ENCODE peak calls at places on chromosomes 12 and 14, in four cellular contexts. W, D, X and F are unnamed samples.

GRCh38 chr12:52156757-52157565 is 34.9 kb downstream of the KRT80 start:
- DNase-seq in W (peak; percentile 67), D (peak; percentile 87), X (peak; percentile 89), F (peak; percentile 83)

GRCh38 chr12:70576341-70577282 is 60.6 kb downstream of the PTPRB start:
- DNase-seq in W (peak; percentile 92), D (no peak), X (no peak), F (peak; percentile 42)

GRCh38 chr12:132018193-132018916 is 68.6 kb downstream of the EP400 start:
- DNase-seq in W (no peak), D (no peak), X (no peak), F (no peak)

GRCh38 chr12:15982471-15982870 is 71.3 kb downstream of the DERA start:
- DNase-seq in W (peak; percentile 82), D (no peak), X (no peak), F (no peak)

GRCh38 chr14:89912667-89913211 is 41.8 kb downstream of the EFCAB11 start:
- DNase-seq in W (peak; percentile 98), D (no peak), X (no peak), F (no peak)

GRCh38 chr12:3951380-3952135 is 78.4 kb upstream of the PARP11 start:
- DNase-seq in W (no peak), D (no peak), X (no peak), F (no peak)

GRCh38 chr12:111406474-111407370 is 999 bp downstream of the SH2B3 start:
- DNase-seq in W (no peak), D (no peak), X (peak; percentile 91), F (peak; percentile 65)

GRCh38 chr12:44788731-44789130 is 87.4 kb downstream of the NELL2 start:
- DNase-seq in W (no peak), D (no peak), X (no peak), F (no peak)

GRCh38 chr12:49201595-49202295 is 12.9 kb upstream of the TUBA1A start:
- DNase-seq in W (peak; percentile 91), D (no peak), X (no peak), F (no peak)

GRCh38 chr12:93813972-93814821 is 137.0 kb downstream of the CRADD start:
- DNase-seq in W (peak; percentile 97), D (no peak), X (no peak), F (no peak)

GRCh38 chr12:29711381-29711780 is 72.4 kb downstream of the TMTC1 start:
- DNase-seq in W (no peak), D (no peak), X (no peak), F (no peak)

GRCh38 chr14:38837333-38838048 is 265.5 kb downstream of the SEC23A start:
- DNase-seq in W (no peak), D (no peak), X (no peak), F (no peak)

GRCh38 chr12:26874501-26875296 is 41.7 kb upstream of the ITPR2 start:
- DNase-seq in W (no peak), D (no peak), X (no peak), F (peak; percentile 56)

GRCh38 chr14:64069634-64070359 is 217.0 kb downstream of the SYNE2 start:
- DNase-seq in W (no peak), D (no peak), X (no peak), F (no peak)

GRCh38 chr14:100529561-100530031 is 57.6 kb downstream of the BEGAIN start:
- DNase-seq in W (no peak), D (no peak), X (peak; percentile 60), F (no peak)

GRCh38 chr14:62143235-62143634 is 381.0 kb downstream of the SNAPC1 start:
- DNase-seq in W (peak; percentile 8), D (no peak), X (no peak), F (no peak)

GRCh38 chr12:91307957-91308705 is 125.5 kb upstream of the DCN start:
- DNase-seq in W (no peak), D (no peak), X (no peak), F (no peak)

GRCh38 chr14:75979641-75980422 is 2.0 kb downstream of the TGFB3 start:
- DNase-seq in W (no peak), D (no peak), X (no peak), F (no peak)

GRCh38 chr12:57262126-57262822 is 11.3 kb upstream of the STAC3 start:
- DNase-seq in W (no peak), D (no peak), X (no peak), F (no peak)

GRCh38 chr14:60161176-60162107 is 3.8 kb downstream of the DHRS7 start:
- DNase-seq in W (peak; percentile 46), D (no peak), X (no peak), F (no peak)

DNA sequence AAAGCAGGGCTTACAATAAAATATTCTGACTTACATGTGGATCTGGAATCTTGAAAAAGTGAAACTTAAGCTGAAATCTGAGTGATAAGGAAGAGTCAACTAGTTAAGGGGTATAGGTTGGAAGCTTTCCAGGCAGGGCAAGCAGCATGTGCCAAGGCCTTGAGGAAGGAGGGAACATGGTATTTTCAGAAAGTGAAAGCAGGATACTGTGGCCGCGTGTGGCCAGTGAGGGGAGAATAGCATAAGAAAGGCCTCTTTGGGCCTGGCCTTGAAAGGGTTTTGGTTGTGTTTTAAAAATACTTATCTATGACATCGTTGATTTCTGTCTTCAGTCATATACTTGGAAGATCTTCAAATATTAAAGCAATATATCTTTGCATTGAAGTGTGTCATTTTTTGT is 213.4 kb downstream of the AKAP6 start:
- DNase-seq in W (peak; percentile 6), D (no peak), X (no peak), F (no peak)
- TF ChIP-seq CTCF in W (no peak), D (no peak), X (no peak), F (no peak)

GRCh38 chr12:21985155-21985554 is 43.9 kb upstream of the ABCC9 start:
- DNase-seq in W (no peak), D (no peak), X (no peak), F (no peak)

GRCh38 chr12:21988619-21989018 is 47.4 kb upstream of the ABCC9 start:
- DNase-seq in W (no peak), D (no peak), X (no peak), F (no peak)

GRCh38 chr12:21989819-21990412 is 48.7 kb upstream of the ABCC9 start:
- DNase-seq in W (peak; percentile 75), D (no peak), X (no peak), F (no peak)

GRCh38 chr12:21984375-21984774 is 43.1 kb upstream of the ABCC9 start:
- DNase-seq in W (no peak), D (no peak), X (no peak), F (no peak)

GRCh38 chr12:21987786-21988185 is 46.6 kb upstream of the ABCC9 start:
- DNase-seq in W (peak; percentile 4), D (no peak), X (no peak), F (no peak)
- TF ChIP-seq CTCF in W (no peak), D (no peak), X (no peak), F (no peak)

DNA sequence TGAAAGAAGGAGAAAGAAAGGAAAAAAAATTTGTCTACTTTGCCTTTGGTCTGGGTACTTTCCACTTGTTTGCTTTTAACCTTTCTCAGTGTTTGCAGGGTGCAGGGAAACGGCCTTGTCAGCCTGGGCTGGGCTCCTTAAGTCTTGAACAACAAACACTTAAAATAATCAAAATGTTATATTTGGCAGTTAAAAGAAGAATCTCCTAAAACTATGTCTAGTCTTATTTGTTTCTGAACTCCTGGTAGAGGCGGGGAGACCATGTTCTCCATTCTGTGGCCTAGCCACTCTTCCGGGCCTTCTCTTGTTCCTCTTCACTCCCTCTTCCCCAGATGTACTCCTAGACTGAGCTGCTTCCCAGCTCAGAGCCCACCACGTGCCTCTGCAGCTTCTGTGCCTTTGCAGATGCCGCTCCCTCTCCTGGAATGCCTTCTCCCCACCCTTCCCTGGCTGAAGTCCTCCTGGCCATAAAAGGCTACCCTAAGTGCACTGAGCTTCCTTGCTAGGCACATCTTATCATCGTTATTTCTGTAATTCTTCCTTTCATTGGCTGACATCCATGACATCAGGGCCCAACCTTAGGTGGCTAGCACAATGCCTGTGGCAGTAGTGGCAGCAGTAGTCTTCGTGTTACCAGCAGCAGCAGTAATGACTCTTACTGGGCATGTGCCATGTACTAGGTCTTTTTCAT is 432.9 kb downstream of the ZFP36L1 start:
- DNase-seq in W (peak; percentile 25), D (no peak), X (no peak), F (no peak)
- TF ChIP-seq CTCF in W (no peak), D (no peak), X (no peak), F (no peak)

DNA sequence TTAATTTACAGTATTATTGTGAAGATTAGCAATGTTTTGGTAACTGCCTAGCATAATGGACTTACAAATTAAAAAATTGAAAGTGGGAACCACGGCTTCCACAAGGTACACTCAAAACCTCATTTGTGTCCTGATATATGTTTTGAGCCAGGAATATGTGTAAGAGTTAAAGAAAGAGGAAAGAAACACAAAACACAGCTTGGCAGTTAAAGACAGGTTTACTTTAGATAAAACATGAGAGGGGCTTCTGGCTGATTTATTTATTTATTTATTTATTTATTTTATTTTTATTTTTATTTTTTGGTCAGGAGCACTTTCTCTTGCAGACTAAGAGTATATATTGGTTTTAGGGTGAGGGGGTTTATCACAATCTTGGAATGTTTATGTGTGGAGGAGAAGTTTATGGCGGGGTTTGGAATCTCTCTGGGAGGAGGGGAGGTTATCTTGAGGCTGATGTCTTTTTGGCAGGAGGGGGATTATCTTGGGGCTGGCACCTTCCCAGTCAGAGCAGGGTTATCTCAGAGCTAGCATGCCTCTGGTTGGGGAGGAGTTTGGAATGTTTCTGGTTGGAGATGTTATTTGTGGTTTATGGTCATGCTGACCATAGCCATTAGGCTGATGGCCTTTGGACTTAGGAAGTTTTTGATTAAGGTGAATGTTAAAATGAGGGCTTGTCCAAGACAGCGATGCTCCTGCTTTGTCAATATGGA is 436.7 kb downstream of the DAD1 start:
- DNase-seq in W (no peak), D (no peak), X (no peak), F (no peak)
- TF ChIP-seq CTCF in W (no peak), D (no peak), X (no peak), F (no peak)

GRCh38 chr12:78101181-78101876 is 270.6 kb downstream of the NAV3 start:
- DNase-seq in W (no peak), D (no peak), X (no peak), F (no peak)

GRCh38 chr12:78099806-78100205 is 269.1 kb downstream of the NAV3 start:
- DNase-seq in W (no peak), D (no peak), X (no peak), F (no peak)

GRCh38 chr12:78095623-78096022 is 264.9 kb downstream of the NAV3 start:
- DNase-seq in W (no peak), D (no peak), X (no peak), F (no peak)

GRCh38 chr12:78101946-78102635 is 271.4 kb downstream of the NAV3 start:
- DNase-seq in W (no peak), D (no peak), X (no peak), F (no peak)

DNA sequence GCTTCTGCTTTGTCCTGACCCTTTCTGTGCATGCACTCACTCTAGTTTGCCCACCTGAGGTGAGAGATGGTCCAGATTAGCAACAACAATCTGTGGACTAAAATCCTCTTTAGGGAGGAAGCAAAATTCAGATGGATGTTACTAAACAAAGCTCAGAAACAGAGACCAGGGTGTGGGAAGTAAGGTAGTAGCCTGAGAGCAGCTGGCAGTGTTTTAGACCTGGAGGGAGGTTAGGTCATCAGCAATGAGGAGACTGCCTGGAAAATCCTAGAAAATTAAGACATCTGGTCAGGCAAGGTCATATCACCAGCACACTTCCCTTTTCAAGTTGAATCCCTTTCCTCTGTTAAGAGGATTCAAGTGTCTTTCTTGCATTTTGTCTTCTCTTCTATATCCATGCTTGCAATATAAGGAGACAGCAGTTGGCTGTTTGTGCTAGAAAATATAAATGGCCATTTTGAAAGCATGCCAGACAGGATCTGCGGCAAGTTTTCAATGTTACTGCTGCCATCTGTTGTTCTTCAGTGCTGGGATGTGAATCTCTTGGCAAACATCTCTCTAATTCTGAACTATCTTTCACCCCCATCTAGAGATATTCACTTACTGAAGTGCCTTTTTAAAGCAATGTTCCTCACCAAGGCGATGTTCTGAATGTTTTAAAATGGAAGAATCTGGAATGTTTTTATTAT is 266.4 kb downstream of the NAV3 start:
- DNase-seq in W (peak; percentile 87), D (no peak), X (no peak), F (no peak)
- TF ChIP-seq CTCF in W (peak; percentile 59), D (no peak), X (no peak), F (no peak)

GRCh38 chr12:104456950-104457745 is 400 bp downstream of the CHST11 start:
- DNase-seq in W (peak; percentile 83), D (peak; percentile 57), X (peak; percentile 90), F (peak; percentile 75)
- TF ChIP-seq CTCF in W (peak; percentile 68), D (peak; percentile 61), X (no peak), F (peak; percentile 45)